ENCODE peak calls at places on chromosomes 11 and 22, in seven cellular contexts. A is breast epithelium, W is AG09319, R is glutamatergic neuron, D is Calu3, P is IMR-90, I is brain microvascular endothelial cell. K is an unnamed sample.

GRCh38 chr11:28835790-28836189 is 727.6 kb downstream of the METTL15 start:
- DNase-seq in A (no peak), W (no peak), R (no peak), D (peak), P (peak), I (peak), K (no peak)

GRCh38 chr22:29475550-29475949 is 4.5 kb upstream of the NEFH start:
- DNase-seq in A (no peak), W (no peak), R (peak), D (no peak), P (no peak), I (no peak), K (peak)

GRCh38 chr22:28992565-28993326 is 68.9 kb downstream of the C22orf31 start:
- DNase-seq in A (no peak), W (no peak), R (no peak), D (no peak), P (no peak), I (no peak), K (no peak)

GRCh38 chr11:71454470-71455113 is 1.6 kb downstream of the NADSYN1 start:
- DNase-seq in A (no peak), W (no peak), R (no peak), D (peak), P (no peak), I (no peak), K (no peak)

GRCh38 chr22:46367707-46368191 is 32.2 kb downstream of the TRMU start:
- DNase-seq in A (no peak), W (no peak), R (peak), D (peak), P (peak), I (peak), K (peak)

GRCh38 chr11:79439893-79440450 is 858 bp downstream of the TENM4 start:
- DNase-seq in A (no peak), W (no peak), R (peak), D (no peak), P (no peak), I (no peak), K (peak)

GRCh38 chr11:119056397-119056999 is 507 bp downstream of the HYOU1 start:
- DNase-seq in A (peak), W (no peak), R (peak), D (peak), P (peak), I (no peak), K (no peak)

GRCh38 chr22:49858827-49859226 is 5.2 kb downstream of the ZBED4 start:
- DNase-seq in A (no peak), W (no peak), R (no peak), D (no peak), P (no peak), I (no peak), K (no peak)

GRCh38 chr11:87722756-87723599 is 452.3 kb downstream of the RAB38 start:
- DNase-seq in A (no peak), W (no peak), R (peak), D (peak), P (peak), I (peak), K (no peak)

GRCh38 chr11:16347928-16348685 is 8.2 kb downstream of the SOX6 start:
- DNase-seq in A (no peak), W (no peak), R (no peak), D (no peak), P (peak), I (no peak), K (no peak)

GRCh38 chr11:69071956-69072355 is 23.2 kb downstream of the TPCN2 start:
- DNase-seq in A (no peak), W (no peak), R (no peak), D (no peak), P (no peak), I (no peak), K (no peak)

GRCh38 chr22:43407591-43407990 is 4.2 kb upstream of the MPPED1 start:
- DNase-seq in A (no peak), W (no peak), R (no peak), D (no peak), P (no peak), I (no peak), K (no peak)

GRCh38 chr11:61315260-61315659 is 17.6 kb downstream of the DDB1 start:
- DNase-seq in A (no peak), W (no peak), R (no peak), D (no peak), P (no peak), I (no peak), K (no peak)

GRCh38 chr22:43846966-43847365 is 15.3 kb downstream of the SULT4A1 start:
- DNase-seq in A (no peak), W (no peak), R (peak), D (no peak), P (no peak), I (no peak), K (no peak)

GRCh38 chr11:46369458-46370152 is 11.9 kb upstream of the MDK start:
- DNase-seq in A (no peak), W (no peak), R (peak), D (peak), P (peak), I (peak), K (peak)

GRCh38 chr22:32546480-32546879 is 71.9 kb downstream of the FBXO7 start:
- DNase-seq in A (no peak), W (no peak), R (no peak), D (no peak), P (no peak), I (no peak), K (no peak)

GRCh38 chr11:75162954-75163353 is 12.0 kb downstream of the SLCO2B1 start:
- DNase-seq in A (no peak), W (no peak), R (no peak), D (no peak), P (no peak), I (no peak), K (no peak)

GRCh38 chr22:36756031-36756430 is 19.9 kb downstream of the IFT27 start:
- DNase-seq in A (no peak), W (no peak), R (no peak), D (no peak), P (no peak), I (no peak), K (no peak)

GRCh38 chr22:36758792-36759271 is 17.1 kb downstream of the IFT27 start:
- DNase-seq in A (no peak), W (no peak), R (no peak), D (no peak), P (no peak), I (no peak), K (no peak)

GRCh38 chr22:36756746-36757607 is 18.9 kb downstream of the IFT27 start:
- DNase-seq in A (no peak), W (no peak), R (no peak), D (no peak), P (no peak), I (no peak), K (no peak)

GRCh38 chr22:36759481-36760159 is 16.3 kb downstream of the IFT27 start:
- DNase-seq in A (no peak), W (no peak), R (no peak), D (no peak), P (no peak), I (no peak), K (no peak)

DNA sequence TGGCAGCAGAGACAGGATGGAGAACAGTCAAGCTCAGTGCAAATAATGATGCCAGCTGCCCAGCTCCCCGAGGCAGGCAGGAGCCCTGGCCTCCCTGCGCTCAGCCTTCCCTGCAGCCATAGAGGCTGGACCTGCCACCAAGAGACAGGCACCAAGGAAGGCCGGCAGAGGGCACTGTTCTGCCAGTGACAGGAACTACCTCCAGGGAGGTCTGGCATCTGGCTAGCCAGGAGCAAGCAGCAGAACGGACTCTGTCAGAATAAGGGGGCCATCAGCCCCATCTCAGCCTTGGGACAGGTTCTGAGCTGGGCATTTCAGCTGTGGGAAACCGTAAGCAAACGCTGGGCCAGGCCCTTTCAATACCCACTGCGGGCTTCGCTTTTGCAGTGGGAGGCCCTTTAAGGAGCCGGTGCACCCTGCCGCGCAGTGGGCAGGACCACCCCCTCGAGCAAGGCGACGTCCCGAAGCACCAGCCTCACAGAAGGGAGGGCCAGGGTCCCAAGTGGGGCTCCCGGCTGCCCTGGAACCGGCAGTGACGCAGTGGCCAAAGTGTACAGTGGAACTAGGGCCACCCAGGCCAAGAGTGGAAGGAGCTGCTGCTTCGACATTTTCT is 18.2 kb downstream of the IFT27 start:
- DNase-seq in A (peak), W (peak), R (peak), D (peak), P (peak), I (peak), K (peak)
- TF ChIP-seq CTCF in A (peak), W (peak), R (peak), D (peak), P (peak), I (peak), K (peak)

GRCh38 chr11:83801799-83802198 is 515.6 kb upstream of the CCDC90B start:
- DNase-seq in A (no peak), W (no peak), R (no peak), D (no peak), P (no peak), I (no peak), K (no peak)
- TF ChIP-seq CTCF in A (no peak), W (no peak), R (no peak), D (no peak), P (no peak), I (peak), K (no peak)

GRCh38 chr11:102812188-102812587 is 14.2 kb upstream of the MMP1 start:
- DNase-seq in A (no peak), W (no peak), R (no peak), D (no peak), P (no peak), I (no peak), K (no peak)

GRCh38 chr11:102806296-102806695 is 8.3 kb upstream of the MMP1 start:
- DNase-seq in A (no peak), W (no peak), R (no peak), D (no peak), P (peak), I (peak), K (no peak)

GRCh38 chr11:102813484-102813883 is 15.5 kb upstream of the MMP1 start:
- DNase-seq in A (no peak), W (no peak), R (no peak), D (no peak), P (no peak), I (no peak), K (no peak)

GRCh38 chr11:102807921-102808320 is 10.0 kb upstream of the MMP1 start:
- DNase-seq in A (no peak), W (no peak), R (peak), D (peak), P (peak), I (peak), K (no peak)

DNA sequence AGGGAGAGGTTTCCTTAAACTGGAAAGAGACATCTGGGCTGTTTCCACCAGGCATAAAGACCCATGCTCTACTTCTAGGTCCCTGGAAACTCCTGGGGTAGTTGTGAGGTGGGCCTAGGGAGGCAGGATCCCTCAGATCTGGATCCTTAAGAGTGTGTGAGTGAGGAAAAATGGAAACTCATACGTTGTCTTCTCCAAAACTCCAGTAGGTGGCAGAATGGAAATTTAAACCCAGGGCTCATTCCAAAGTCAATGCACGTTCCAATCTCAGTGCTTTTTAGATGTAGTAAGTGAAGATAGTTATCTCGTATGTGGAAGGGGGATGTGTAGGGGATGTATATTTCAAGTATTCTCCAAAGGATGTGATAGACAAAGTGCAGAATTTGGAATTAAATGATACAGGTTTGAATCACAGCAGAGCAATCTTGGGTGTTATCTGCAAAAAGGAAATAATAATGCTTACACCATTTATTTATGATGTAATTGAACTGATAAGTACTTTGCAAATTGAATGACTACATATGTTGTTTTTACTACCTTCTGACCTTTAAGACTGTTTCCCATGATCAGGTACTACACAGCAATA is 13.1 kb upstream of the MMP1 start:
- DNase-seq in A (no peak), W (no peak), R (no peak), D (no peak), P (peak), I (peak), K (no peak)
- TF ChIP-seq CTCF in A (peak), W (peak), R (peak), D (peak), P (peak), I (peak), K (no peak)

GRCh38 chr11:4186464-4187054 is 92.0 kb downstream of the RRM1 start:
- DNase-seq in A (no peak), W (no peak), R (no peak), D (no peak), P (no peak), I (no peak), K (no peak)
- TF ChIP-seq CTCF in A (no peak), W (no peak), R (no peak), D (no peak), P (no peak), I (no peak), K (no peak)